ENCODE peak calls at places on chromosomes 4 and X, in six cellular contexts. V is A549, G is HepG2, R is endothelial cell of umbilical vein, P is GM12878, H is K562. B is an unnamed sample.

GRCh38 chrX:108511721-108512120 is 72.1 kb downstream of the COL4A5 start:
- DNase-seq in V (no peak), G (no peak), R (no peak), P (no peak), H (no peak), B (peak)

GRCh38 chr4:14874990-14875389 is 127.3 kb upstream of the CPEB2 start:
- DNase-seq in V (no peak), G (no peak), R (no peak), P (peak), H (no peak), B (no peak)

GRCh38 chr4:72302981-72303704 is 265.9 kb downstream of the ADAMTS3 start:
- DNase-seq in V (peak), G (peak), R (peak), P (no peak), H (peak), B (peak)

GRCh38 chr4:165439344-165439743 is 60.5 kb downstream of the CPE start:
- DNase-seq in V (no peak), G (no peak), R (no peak), P (no peak), H (no peak), B (no peak)

GRCh38 chrX:24668111-24668510 is 21.0 kb upstream of the PCYT1B start:
- DNase-seq in V (no peak), G (no peak), R (peak), P (no peak), H (no peak), B (no peak)

GRCh38 chrX:112834016-112834855 is 6.4 kb downstream of the AMOT start:
- DNase-seq in V (no peak), G (no peak), R (no peak), P (no peak), H (no peak), B (no peak)

GRCh38 chrX:83508006-83508405 is at the start of gene POU3F4:
- DNase-seq in V (no peak), G (no peak), R (no peak), P (no peak), H (no peak), B (no peak)

GRCh38 chr4:168386002-168386401 is 67.5 kb upstream of the DDX60 start:
- DNase-seq in V (no peak), G (no peak), R (peak), P (no peak), H (no peak), B (no peak)

GRCh38 chrX:105323951-105324350 is 103.5 kb upstream of the TEX13A start:
- DNase-seq in V (no peak), G (no peak), R (no peak), P (no peak), H (no peak), B (no peak)

GRCh38 chr4:27057662-27058061 is 197.0 kb downstream of the STIM2 start:
- DNase-seq in V (no peak), G (no peak), R (no peak), P (no peak), H (no peak), B (no peak)

GRCh38 chr4:46819095-46819494 is 90.0 kb downstream of the COX7B2 start:
- DNase-seq in V (no peak), G (no peak), R (no peak), P (no peak), H (no peak), B (no peak)

GRCh38 chr4:176792348-176793059 is at the start of gene VEGFC:
- DNase-seq in V (no peak), G (peak), R (peak), P (no peak), H (no peak), B (peak)

GRCh38 chr4:176641237-176641636 is 151.5 kb downstream of the VEGFC start:
- DNase-seq in V (no peak), G (no peak), R (no peak), P (no peak), H (no peak), B (no peak)

GRCh38 chr4:30904593-30904992 is 184.4 kb downstream of the PCDH7 start:
- DNase-seq in V (no peak), G (no peak), R (no peak), P (no peak), H (no peak), B (no peak)

GRCh38 chr4:40672528-40673522 is 43.2 kb upstream of the RBM47 start:
- DNase-seq in V (peak), G (peak), R (peak), P (peak), H (peak), B (peak)

GRCh38 chr4:136056748-136057147 is 1475.5 kb downstream of the PCDH18 start:
- DNase-seq in V (no peak), G (no peak), R (no peak), P (no peak), H (no peak), B (peak)

GRCh38 chrX:148741441-148741840 is 241.0 kb downstream of the AFF2 start:
- DNase-seq in V (no peak), G (no peak), R (no peak), P (no peak), H (no peak), B (no peak)

GRCh38 chrX:140766024-140766611 is 56.6 kb downstream of the LINC00632 start:
- DNase-seq in V (no peak), G (peak), R (peak), P (no peak), H (peak), B (peak)

GRCh38 chr4:146477054-146477453 is 44.7 kb downstream of the SLC10A7 start:
- DNase-seq in V (no peak), G (no peak), R (peak), P (no peak), H (no peak), B (no peak)

GRCh38 chr4:22202351-22203343 is 254.1 kb upstream of the KCNIP4 start:
- DNase-seq in V (no peak), G (no peak), R (no peak), P (no peak), H (no peak), B (no peak)

GRCh38 chrX:39599339-39599738 is 498.4 kb downstream of the BCOR start:
- DNase-seq in V (no peak), G (no peak), R (no peak), P (no peak), H (no peak), B (no peak)

DNA sequence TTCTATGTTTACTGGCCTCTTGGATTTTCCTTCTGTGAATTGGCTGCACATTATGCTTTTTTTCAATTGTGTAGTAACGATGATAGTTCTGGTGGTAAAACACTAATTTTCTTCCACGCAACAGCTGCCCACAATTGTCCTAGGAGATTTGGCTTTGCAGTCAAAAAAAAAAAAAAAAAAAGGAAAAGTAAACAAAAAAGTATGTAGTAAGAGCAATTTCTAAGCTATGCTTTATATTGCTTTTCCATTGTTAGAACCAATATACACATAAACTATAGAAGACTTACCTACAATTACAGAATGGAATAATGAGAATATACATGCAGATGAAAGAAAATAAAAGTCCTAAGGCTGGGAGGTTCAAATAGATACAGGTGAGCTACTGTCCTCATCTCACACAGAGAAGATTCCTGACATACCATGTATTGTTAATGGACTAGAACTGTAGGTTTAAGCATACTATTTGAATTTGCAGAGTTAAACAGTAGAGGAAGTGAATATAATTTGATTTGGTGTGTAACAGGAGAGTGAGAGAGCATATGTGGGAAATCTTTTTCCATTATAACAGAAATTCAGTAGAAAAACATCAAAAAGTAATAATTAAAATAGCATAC is 976.2 kb downstream of the RAB28 start:
- DNase-seq in V (no peak), G (no peak), R (no peak), P (no peak), H (no peak), B (no peak)
- TF ChIP-seq MYC in V (no peak), G (no peak), R (no peak), P (no peak), H (no peak), B (no peak)

GRCh38 chrX:81195712-81196111 is 6.0 kb downstream of the HMGN5 start:
- DNase-seq in V (peak), G (peak), R (peak), P (no peak), H (peak), B (peak)
- TF ChIP-seq CTCF in V (peak), G (peak), R (peak), P (peak), H (peak), B (peak)

GRCh38 chr4:39621582-39621981 is 17.1 kb downstream of the SMIM14 start:
- DNase-seq in V (no peak), G (peak), R (peak), P (no peak), H (no peak), B (peak)

GRCh38 chr4:39614487-39615162 is 24.0 kb downstream of the SMIM14 start:
- DNase-seq in V (peak), G (no peak), R (peak), P (no peak), H (no peak), B (no peak)

GRCh38 chr4:39620551-39620950 is 18.1 kb downstream of the SMIM14 start:
- DNase-seq in V (no peak), G (no peak), R (peak), P (no peak), H (no peak), B (no peak)

GRCh38 chr4:39616651-39617050 is 22.0 kb downstream of the SMIM14 start:
- DNase-seq in V (no peak), G (no peak), R (peak), P (no peak), H (no peak), B (no peak)

GRCh38 chr4:39617534-39617933 is 21.1 kb downstream of the SMIM14 start:
- DNase-seq in V (no peak), G (no peak), R (no peak), P (no peak), H (no peak), B (no peak)
- TF ChIP-seq POLR2A in V (no peak), G (no peak), R (no peak), P (no peak), H (no peak), B (no peak)

GRCh38 chrX:15718283-15718970 is 19.6 kb upstream of the CA5B start:
- DNase-seq in V (no peak), G (peak), R (no peak), P (no peak), H (no peak), B (no peak)

GRCh38 chrX:15719324-15719968 is 18.6 kb upstream of the CA5B start:
- DNase-seq in V (no peak), G (no peak), R (no peak), P (no peak), H (no peak), B (no peak)

DNA sequence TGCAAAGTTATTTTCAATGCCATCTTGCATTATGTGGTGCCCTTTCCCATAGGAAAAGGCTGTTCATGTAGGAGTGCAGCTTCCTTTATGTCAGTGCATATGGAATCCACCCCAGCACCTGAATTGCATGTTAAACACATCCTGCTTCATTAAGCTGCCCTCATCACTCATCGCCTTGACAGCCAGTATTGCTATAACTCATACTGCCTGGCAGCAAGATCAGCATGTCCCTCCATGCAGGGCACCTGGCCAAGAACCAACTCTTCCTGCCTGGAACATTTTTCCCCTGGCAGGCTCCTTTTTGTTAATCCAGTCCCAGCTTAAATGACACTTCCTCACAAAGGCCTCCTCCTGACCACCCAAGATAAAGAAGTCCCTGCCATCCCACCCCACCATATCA is 23.5 kb upstream of the CA5B start:
- DNase-seq in V (no peak), G (no peak), R (peak), P (no peak), H (no peak), B (no peak)
- TF ChIP-seq MYC in V (no peak), G (no peak), R (no peak), P (no peak), H (no peak), B (no peak)

DNA sequence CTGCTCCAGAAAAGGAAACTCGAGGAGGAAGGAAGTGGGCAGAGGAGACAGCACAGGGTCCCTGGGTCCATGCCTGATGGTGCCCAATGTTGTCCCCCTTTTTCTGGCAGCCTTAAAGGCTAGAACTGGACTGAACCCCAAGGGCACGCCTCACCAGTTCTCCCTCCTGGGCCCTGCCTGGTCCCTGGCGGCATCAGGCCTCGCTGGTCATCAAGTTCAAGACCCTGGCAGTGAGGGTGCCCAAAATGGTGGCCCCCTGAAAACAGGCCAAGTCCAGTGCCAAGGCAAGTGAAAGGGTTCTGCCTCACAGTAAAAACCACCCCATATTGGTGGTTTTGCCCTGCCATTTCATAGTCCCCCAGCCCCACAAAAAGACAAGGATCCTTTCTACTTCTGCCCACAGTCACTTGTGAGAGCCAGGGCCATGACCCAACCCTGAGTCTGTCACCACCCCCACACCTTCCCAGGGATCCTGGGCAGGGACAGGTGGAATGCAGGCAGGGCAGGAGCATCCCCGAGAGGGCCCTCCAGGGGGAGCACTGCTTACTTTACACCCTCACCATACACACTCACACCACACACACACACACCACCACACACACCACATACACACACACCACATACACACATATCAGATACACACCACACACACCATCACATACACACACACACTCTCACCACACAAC is 107.6 kb downstream of the DCTD start:
- DNase-seq in V (no peak), G (peak), R (no peak), P (no peak), H (no peak), B (peak)
- TF ChIP-seq CTCF in V (no peak), G (peak), R (no peak), P (peak), H (no peak), B (no peak)

GRCh38 chr4:130851107-130851506 is 1755.2 kb downstream of the C4orf33 start:
- DNase-seq in V (no peak), G (no peak), R (no peak), P (no peak), H (no peak), B (no peak)
- TF ChIP-seq POLR2A in V (no peak), G (no peak), R (no peak), P (no peak), H (no peak), B (no peak)

GRCh38 chr4:89245459-89245858 is 62.1 kb downstream of the GPRIN3 start:
- DNase-seq in V (no peak), G (peak), R (no peak), P (no peak), H (no peak), B (no peak)
- TF ChIP-seq MYC in V (no peak), G (no peak), R (no peak), P (no peak), H (no peak), B (no peak)

GRCh38 chrX:3428762-3429161 is 82.3 kb upstream of the MXRA5 start:
- DNase-seq in V (no peak), G (no peak), R (no peak), P (no peak), H (no peak), B (no peak)
- TF ChIP-seq CTCF in V (no peak), G (no peak), R (no peak), P (no peak), H (no peak), B (no peak)

DNA sequence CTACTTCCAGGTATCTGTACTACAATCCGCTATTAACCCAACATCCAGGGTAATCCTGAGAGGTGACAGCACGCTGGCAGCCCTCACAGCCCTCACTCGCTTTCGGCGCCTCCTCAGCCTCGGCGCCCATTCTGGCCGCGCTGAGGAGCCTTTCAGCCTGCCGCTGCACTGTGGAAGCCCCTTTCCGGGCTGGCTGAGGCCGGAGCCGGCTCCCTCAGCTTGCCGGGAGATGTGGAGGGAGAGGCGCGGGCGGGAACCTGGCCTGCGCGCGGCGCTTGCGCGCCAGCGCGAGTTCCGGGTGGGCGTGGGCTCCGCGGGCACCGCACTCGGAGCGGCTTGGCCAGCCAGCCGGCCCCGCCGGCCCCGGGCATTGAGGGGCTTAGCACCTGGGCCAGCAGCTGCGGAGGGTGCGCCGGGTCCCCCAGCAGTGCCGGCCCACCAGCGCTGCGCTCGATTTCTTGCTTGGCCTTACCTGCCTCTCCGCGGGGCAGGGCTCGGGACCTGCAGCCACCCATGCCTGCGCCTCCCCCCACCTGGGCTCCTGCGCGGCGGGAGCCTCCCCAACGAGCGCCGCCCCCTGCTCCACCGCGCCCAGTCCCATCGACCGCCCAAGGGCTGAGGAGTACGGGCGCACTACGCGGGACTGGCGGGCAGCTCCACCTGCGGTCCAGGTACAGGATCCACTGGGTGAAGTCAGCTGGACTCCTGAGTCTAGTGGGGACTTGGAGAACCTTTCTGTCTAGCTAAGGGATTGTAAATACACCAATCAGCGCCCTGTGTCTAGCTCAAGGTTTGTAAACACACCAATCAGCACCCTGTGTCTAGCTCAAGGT is 87.3 kb downstream of the PRSS12 start:
- DNase-seq in V (no peak), G (peak), R (no peak), P (no peak), H (no peak), B (no peak)
- TF ChIP-seq POLR2A in V (no peak), G (no peak), R (no peak), P (no peak), H (no peak), B (no peak)

GRCh38 chrX:30215357-30215843 is at the start of gene MAGEB2:
- DNase-seq in V (no peak), G (no peak), R (no peak), P (no peak), H (peak), B (peak)

GRCh38 chrX:30217465-30217864 is 2.1 kb downstream of the MAGEB2 start:
- DNase-seq in V (no peak), G (no peak), R (no peak), P (no peak), H (peak), B (no peak)

GRCh38 chrX:30212172-30212571 is 3.2 kb upstream of the MAGEB2 start:
- DNase-seq in V (no peak), G (no peak), R (no peak), P (no peak), H (no peak), B (no peak)
- TF ChIP-seq MYC in V (no peak), G (no peak), R (no peak), P (no peak), H (no peak), B (no peak)

B was measured in NB4.